ENCODE peak calls at places on chromosome 3, in five cellular contexts. R is transverse colon, E is HEK293T, O is dorsolateral prefrontal cortex, Q is body of pancreas. P is an unnamed sample.
A peak's percentile ranks its signal among the peaks of the same experiment; 100 is the strongest.

GRCh38 chr3:141860766-141861513 is 15.5 kb upstream of the ATP1B3 start:
- DNase-seq in R (no peak), E (no peak), O (no peak), Q (no peak), P (no peak)

GRCh38 chr3:53703630-53704362 is 142.4 kb downstream of the CHDH start:
- DNase-seq in R (no peak), E (no peak), O (no peak), Q (no peak), P (no peak)

GRCh38 chr3:46162975-46163550 is 45.0 kb downstream of the CCR1 start:
- DNase-seq in R (no peak), E (no peak), O (no peak), Q (no peak), P (no peak)

GRCh38 chr3:29065211-29065785 is 215.6 kb upstream of the RBMS3 start:
- DNase-seq in R (peak; percentile 29), E (peak; percentile 34), O (peak; percentile 79), Q (peak; percentile 78), P (peak; percentile 12)

GRCh38 chr3:131907809-131908208 is 127.0 kb downstream of the CPNE4 start:
- DNase-seq in R (no peak), E (no peak), O (no peak), Q (no peak), P (no peak)

GRCh38 chr3:155744626-155745324 is at the start of gene PLCH1:
- DNase-seq in R (peak; percentile 81), E (peak; percentile 76), O (peak; percentile 63), Q (peak; percentile 82), P (peak; percentile 45)

GRCh38 chr3:54916722-54917121 is 11.1 kb downstream of the LRTM1 start:
- DNase-seq in R (no peak), E (no peak), O (no peak), Q (no peak), P (no peak)

GRCh38 chr3:149581248-149581647 is 76.6 kb downstream of the WWTR1 start:
- DNase-seq in R (no peak), E (no peak), O (no peak), Q (no peak), P (no peak)

GRCh38 chr3:100316656-100317069 is 17.9 kb upstream of the NIT2 start:
- DNase-seq in R (no peak), E (peak; percentile 44), O (no peak), Q (peak; percentile 53), P (no peak)

GRCh38 chr3:194938845-194939531 is 253.3 kb downstream of the FAM43A start:
- DNase-seq in R (peak; percentile 37), E (no peak), O (no peak), Q (peak; percentile 21), P (no peak)

P was measured in nucleus accumbens.